ENCODE peak calls at places on chromosomes 1 and 21, in ten cellular contexts. One of them, this sample, is unnamed.
A peak's percentile ranks its signal among the peaks of the same experiment; 100 is the strongest.

GRCh38 chr1:172969611-172970010 is 81.1 kb downstream of the TNFSF18 start:
- DNase-seq in HCT116: no peak
- DNase-seq in cardiac muscle cell: peak; percentile 82
- DNase-seq in AG10803: peak; percentile 97
- DNase-seq in Panc1: no peak
- DNase-seq in IMR-90: peak; percentile 84
- DNase-seq in tibial artery: no peak
- DNase-seq in A549: peak; percentile 79
- DNase-seq in body of pancreas: no peak
- DNase-seq in GM23338: peak; percentile 8
- DNase-seq in this sample: no peak

GRCh38 chr1:8353386-8353785 is 35.5 kb downstream of the SLC45A1 start:
- DNase-seq in IMR-90: no peak
- DNase-seq in body of pancreas: no peak
- DNase-seq in GM23338: no peak
- DNase-seq in HCT116: no peak
- DNase-seq in A549: no peak
- DNase-seq in cardiac muscle cell: no peak
- DNase-seq in Panc1: no peak
- DNase-seq in AG10803: no peak
- DNase-seq in tibial artery: peak; percentile 67
- DNase-seq in this sample: no peak

GRCh38 chr1:221998186-221998612 is 256.3 kb upstream of the DUSP10 start:
- DNase-seq in cardiac muscle cell: peak; percentile 73
- DNase-seq in Panc1: no peak
- DNase-seq in GM23338: no peak
- DNase-seq in HCT116: no peak
- DNase-seq in tibial artery: no peak
- DNase-seq in IMR-90: peak; percentile 49
- DNase-seq in A549: no peak
- DNase-seq in AG10803: no peak
- DNase-seq in body of pancreas: no peak
- DNase-seq in this sample: no peak

GRCh38 chr1:236089046-236089773 is 24.3 kb upstream of the NID1 start:
- DNase-seq in cardiac muscle cell: peak; percentile 63
- DNase-seq in body of pancreas: no peak
- DNase-seq in IMR-90: peak; percentile 86
- DNase-seq in HCT116: no peak
- DNase-seq in tibial artery: no peak
- DNase-seq in AG10803: no peak
- DNase-seq in Panc1: no peak
- DNase-seq in GM23338: no peak
- DNase-seq in A549: peak; percentile 48
- DNase-seq in this sample: no peak

GRCh38 chr1:185292237-185292636 is 24.8 kb downstream of the IVNS1ABP start:
- DNase-seq in A549: no peak
- DNase-seq in GM23338: no peak
- DNase-seq in body of pancreas: no peak
- DNase-seq in AG10803: no peak
- DNase-seq in IMR-90: no peak
- DNase-seq in HCT116: no peak
- DNase-seq in Panc1: no peak
- DNase-seq in cardiac muscle cell: no peak
- DNase-seq in tibial artery: no peak
- DNase-seq in this sample: no peak

GRCh38 chr1:202374077-202374476 is 25.6 kb downstream of the PPP1R12B start:
- DNase-seq in HCT116: no peak
- DNase-seq in Panc1: no peak
- DNase-seq in tibial artery: no peak
- DNase-seq in cardiac muscle cell: no peak
- DNase-seq in body of pancreas: no peak
- DNase-seq in AG10803: no peak
- DNase-seq in IMR-90: no peak
- DNase-seq in GM23338: no peak
- DNase-seq in A549: no peak
- DNase-seq in this sample: peak; percentile 77

GRCh38 chr1:182913401-182913800 is 39.6 kb downstream of the SHCBP1L start:
- DNase-seq in tibial artery: no peak
- DNase-seq in Panc1: no peak
- DNase-seq in A549: no peak
- DNase-seq in HCT116: no peak
- DNase-seq in body of pancreas: no peak
- DNase-seq in cardiac muscle cell: no peak
- DNase-seq in GM23338: no peak
- DNase-seq in AG10803: no peak
- DNase-seq in IMR-90: no peak
- DNase-seq in this sample: no peak

GRCh38 chr21:31395268-31395667 is 51.2 kb upstream of the TIAM1 start:
- DNase-seq in IMR-90: no peak
- DNase-seq in A549: no peak
- DNase-seq in body of pancreas: no peak
- DNase-seq in Panc1: no peak
- DNase-seq in tibial artery: no peak
- DNase-seq in cardiac muscle cell: no peak
- DNase-seq in AG10803: no peak
- DNase-seq in GM23338: no peak
- DNase-seq in HCT116: no peak
- DNase-seq in this sample: no peak

GRCh38 chr1:233394860-233395717 is 67.6 kb downstream of the MAP3K21 start:
- DNase-seq in A549: peak; percentile 70
- DNase-seq in AG10803: peak; percentile 58
- DNase-seq in HCT116: peak; percentile 54
- DNase-seq in IMR-90: peak; percentile 50
- DNase-seq in Panc1: peak; percentile 51
- DNase-seq in tibial artery: no peak
- DNase-seq in cardiac muscle cell: peak; percentile 67
- DNase-seq in GM23338: peak; percentile 82
- DNase-seq in body of pancreas: peak; percentile 39
- DNase-seq in this sample: peak; percentile 40

GRCh38 chr1:214316597-214316996 is 35.6 kb downstream of the SMYD2 start:
- DNase-seq in A549: no peak
- DNase-seq in cardiac muscle cell: no peak
- DNase-seq in HCT116: no peak
- DNase-seq in GM23338: peak; percentile 93
- DNase-seq in body of pancreas: peak; percentile 54
- DNase-seq in Panc1: no peak
- DNase-seq in tibial artery: no peak
- DNase-seq in AG10803: no peak
- DNase-seq in IMR-90: peak; percentile 41
- DNase-seq in this sample: peak; percentile 28

GRCh38 chr1:94599090-94599813 is 57.7 kb upstream of the F3 start:
- DNase-seq in IMR-90: peak; percentile 51
- DNase-seq in Panc1: no peak
- DNase-seq in cardiac muscle cell: peak; percentile 29
- DNase-seq in tibial artery: no peak
- DNase-seq in GM23338: peak; percentile 73
- DNase-seq in A549: peak; percentile 37
- DNase-seq in body of pancreas: peak; percentile 38
- DNase-seq in HCT116: no peak
- DNase-seq in AG10803: peak; percentile 33
- DNase-seq in this sample: no peak

GRCh38 chr1:112744019-112744578 is 29.0 kb upstream of the PPM1J start:
- DNase-seq in cardiac muscle cell: peak; percentile 63
- DNase-seq in AG10803: peak; percentile 47
- DNase-seq in GM23338: peak; percentile 79
- DNase-seq in IMR-90: peak; percentile 50
- DNase-seq in Panc1: no peak
- DNase-seq in body of pancreas: peak; percentile 23
- DNase-seq in HCT116: no peak
- DNase-seq in A549: no peak
- DNase-seq in tibial artery: no peak
- DNase-seq in this sample: no peak
- H3K4me3 ChIP-seq in cardiac muscle cell: no peak overlapping the region
- H3K4me3 ChIP-seq in AG10803: peak overlapping the region; percentile 24
- H3K4me3 ChIP-seq in GM23338: peak overlapping the region; percentile 78
- H3K4me3 ChIP-seq in IMR-90: peak overlapping the region; percentile 28
- H3K4me3 ChIP-seq in Panc1: peak overlapping the region; percentile 20
- H3K4me3 ChIP-seq in body of pancreas: no peak overlapping the region
- H3K4me3 ChIP-seq in HCT116: no peak overlapping the region
- H3K4me3 ChIP-seq in A549: no peak overlapping the region
- H3K4me3 ChIP-seq in tibial artery: peak overlapping the region; percentile 30
- H3K4me3 ChIP-seq in this sample: no peak overlapping the region

GRCh38 chr1:27601321-27601770 is 2.6 kb downstream of the AHDC1 start:
- DNase-seq in IMR-90: no peak
- DNase-seq in HCT116: no peak
- DNase-seq in GM23338: no peak
- DNase-seq in body of pancreas: no peak
- DNase-seq in AG10803: no peak
- DNase-seq in A549: no peak
- DNase-seq in tibial artery: no peak
- DNase-seq in Panc1: no peak
- DNase-seq in cardiac muscle cell: no peak
- DNase-seq in this sample: no peak

GRCh38 chr1:27598288-27598687 is 5.7 kb downstream of the AHDC1 start:
- DNase-seq in HCT116: no peak
- DNase-seq in GM23338: peak; percentile 73
- DNase-seq in body of pancreas: no peak
- DNase-seq in Panc1: no peak
- DNase-seq in tibial artery: peak; percentile 92
- DNase-seq in cardiac muscle cell: peak; percentile 71
- DNase-seq in A549: no peak
- DNase-seq in IMR-90: no peak
- DNase-seq in AG10803: no peak
- DNase-seq in this sample: no peak

GRCh38 chr1:27600500-27601175 is 3.3 kb downstream of the AHDC1 start:
- DNase-seq in cardiac muscle cell: no peak
- DNase-seq in Panc1: no peak
- DNase-seq in HCT116: no peak
- DNase-seq in tibial artery: no peak
- DNase-seq in A549: no peak
- DNase-seq in AG10803: no peak
- DNase-seq in GM23338: peak; percentile 75
- DNase-seq in body of pancreas: no peak
- DNase-seq in IMR-90: peak; percentile 45
- DNase-seq in this sample: no peak

GRCh38 chr1:27598902-27599528 is 4.9 kb downstream of the AHDC1 start:
- DNase-seq in AG10803: peak; percentile 53
- DNase-seq in GM23338: no peak
- DNase-seq in IMR-90: peak; percentile 77
- DNase-seq in tibial artery: peak; percentile 96
- DNase-seq in cardiac muscle cell: peak; percentile 85
- DNase-seq in body of pancreas: peak; percentile 74
- DNase-seq in HCT116: no peak
- DNase-seq in A549: no peak
- DNase-seq in Panc1: no peak
- DNase-seq in this sample: no peak

GRCh38 chr1:27599605-27600499 is 4.1 kb downstream of the AHDC1 start:
- DNase-seq in IMR-90: no peak
- DNase-seq in body of pancreas: no peak
- DNase-seq in AG10803: no peak
- DNase-seq in tibial artery: no peak
- DNase-seq in Panc1: no peak
- DNase-seq in GM23338: peak; percentile 81
- DNase-seq in cardiac muscle cell: no peak
- DNase-seq in A549: no peak
- DNase-seq in HCT116: no peak
- DNase-seq in this sample: no peak
- TF ChIP-seq CTCF in IMR-90: no peak
- TF ChIP-seq CTCF in body of pancreas: no peak
- TF ChIP-seq CTCF in AG10803: no peak
- TF ChIP-seq CTCF in tibial artery: no peak
- TF ChIP-seq CTCF in Panc1: no peak
- TF ChIP-seq CTCF in GM23338: peak; percentile 23
- TF ChIP-seq CTCF in cardiac muscle cell: no peak
- TF ChIP-seq CTCF in A549: no peak
- TF ChIP-seq CTCF in HCT116: peak; percentile 45
- TF ChIP-seq CTCF in this sample: no peak

DNA sequence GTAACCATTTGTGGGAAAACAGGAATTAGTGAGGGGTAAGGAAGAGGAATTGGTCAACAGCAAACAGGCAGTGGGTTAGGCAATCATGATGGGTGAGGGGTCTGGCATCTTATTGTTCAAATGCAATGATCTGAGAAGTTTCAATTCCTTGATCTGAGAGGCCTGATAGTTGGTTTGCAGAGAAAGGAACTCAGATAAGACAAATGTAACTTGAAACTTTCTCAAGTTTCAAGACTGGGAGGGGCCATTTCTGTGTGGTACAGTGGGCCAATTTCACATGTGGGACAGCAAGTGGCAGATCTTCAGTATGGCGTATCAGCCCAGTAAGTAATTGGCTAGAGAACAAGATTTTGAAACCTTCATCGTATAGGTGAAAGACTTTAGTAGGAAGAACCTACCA is 102.5 kb downstream of the XPR1 start:
- DNase-seq in A549: no peak
- DNase-seq in HCT116: no peak
- DNase-seq in Panc1: no peak
- DNase-seq in body of pancreas: no peak
- DNase-seq in cardiac muscle cell: no peak
- DNase-seq in tibial artery: no peak
- DNase-seq in AG10803: no peak
- DNase-seq in IMR-90: no peak
- DNase-seq in GM23338: no peak
- DNase-seq in this sample: no peak
- H3K4me3 ChIP-seq in A549: no peak overlapping the region
- H3K4me3 ChIP-seq in HCT116: no peak overlapping the region
- H3K4me3 ChIP-seq in Panc1: no peak overlapping the region
- H3K4me3 ChIP-seq in body of pancreas: no peak overlapping the region
- H3K4me3 ChIP-seq in cardiac muscle cell: no peak overlapping the region
- H3K4me3 ChIP-seq in tibial artery: no peak overlapping the region
- H3K4me3 ChIP-seq in AG10803: no peak overlapping the region
- H3K4me3 ChIP-seq in IMR-90: no peak overlapping the region
- H3K4me3 ChIP-seq in GM23338: no peak overlapping the region
- H3K4me3 ChIP-seq in this sample: no peak overlapping the region

DNA sequence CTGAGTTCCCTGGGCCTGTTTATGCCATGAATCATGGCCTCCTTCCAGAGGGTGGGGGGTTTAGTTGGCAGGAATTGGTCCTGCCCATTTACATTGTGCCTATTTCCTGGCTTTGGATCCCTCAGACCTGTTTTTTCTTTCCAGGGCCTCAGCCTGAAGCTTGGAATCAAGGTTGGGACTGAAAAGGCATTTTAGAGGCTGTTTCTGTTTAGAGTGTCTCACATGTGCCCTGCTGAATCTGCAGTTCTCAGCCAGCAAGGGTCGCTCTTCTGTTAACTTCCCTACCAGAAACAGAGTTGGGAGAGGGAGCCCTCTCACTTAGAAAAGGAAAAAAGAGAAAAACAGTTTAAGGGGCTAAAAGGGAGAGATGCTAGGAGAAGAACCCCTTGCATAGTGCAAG is 191.1 kb downstream of the PTPRC start:
- DNase-seq in cardiac muscle cell: peak; percentile 54
- DNase-seq in IMR-90: peak; percentile 35
- DNase-seq in AG10803: peak; percentile 17
- DNase-seq in HCT116: no peak
- DNase-seq in GM23338: peak; percentile 68
- DNase-seq in body of pancreas: no peak
- DNase-seq in tibial artery: no peak
- DNase-seq in Panc1: no peak
- DNase-seq in A549: peak; percentile 7
- DNase-seq in this sample: no peak
- TF ChIP-seq CTCF in cardiac muscle cell: peak; percentile 48
- TF ChIP-seq CTCF in IMR-90: peak; percentile 38
- TF ChIP-seq CTCF in AG10803: peak; percentile 45
- TF ChIP-seq CTCF in HCT116: no peak
- TF ChIP-seq CTCF in GM23338: peak; percentile 63
- TF ChIP-seq CTCF in body of pancreas: no peak
- TF ChIP-seq CTCF in tibial artery: no peak
- TF ChIP-seq CTCF in Panc1: no peak
- TF ChIP-seq CTCF in A549: no peak
- TF ChIP-seq CTCF in this sample: peak; percentile 30